ENCODE peak calls at places on chromosome 22, in six cellular contexts. One of them, this sample, is unnamed.

GRCh38 chr22:29784451-29785361 is 17.5 kb downstream of the UQCR10 start:
- DNase-seq in PC-3: no peak
- DNase-seq in memory B cell: no peak
- DNase-seq in IMR-90: peak
- DNase-seq in activated CD4-positive, alpha-beta T cell treated with anti-CD3 and anti-CD28 coated beads, Interleukin-2, amount 10 ng/mL, durations not matched to agents 7 days and 5 days: no peak
- DNase-seq in left colon: no peak
- DNase-seq in this sample: no peak

GRCh38 chr22:44180706-44181032 is at the start of gene PARVG:
- DNase-seq in PC-3: peak
- DNase-seq in memory B cell: peak
- DNase-seq in IMR-90: no peak
- DNase-seq in activated CD4-positive, alpha-beta T cell treated with anti-CD3 and anti-CD28 coated beads, Interleukin-2, amount 10 ng/mL, durations not matched to agents 7 days and 5 days: peak
- DNase-seq in left colon: no peak
- DNase-seq in this sample: peak

GRCh38 chr22:45317551-45318167 is 7.9 kb downstream of the FAM118A start:
- DNase-seq in PC-3: peak
- DNase-seq in memory B cell: no peak
- DNase-seq in IMR-90: peak
- DNase-seq in activated CD4-positive, alpha-beta T cell treated with anti-CD3 and anti-CD28 coated beads, Interleukin-2, amount 10 ng/mL, durations not matched to agents 7 days and 5 days: peak
- DNase-seq in left colon: peak
- DNase-seq in this sample: no peak

GRCh38 chr22:19056951-19057401 is 65.2 kb downstream of the DGCR2 start:
- DNase-seq in PC-3: no peak
- DNase-seq in memory B cell: no peak
- DNase-seq in IMR-90: no peak
- DNase-seq in activated CD4-positive, alpha-beta T cell treated with anti-CD3 and anti-CD28 coated beads, Interleukin-2, amount 10 ng/mL, durations not matched to agents 7 days and 5 days: no peak
- DNase-seq in left colon: no peak
- DNase-seq in this sample: no peak

GRCh38 chr22:27029584-27030130 is 372.3 kb downstream of the MIAT start:
- DNase-seq in PC-3: no peak
- DNase-seq in memory B cell: no peak
- DNase-seq in IMR-90: no peak
- DNase-seq in activated CD4-positive, alpha-beta T cell treated with anti-CD3 and anti-CD28 coated beads, Interleukin-2, amount 10 ng/mL, durations not matched to agents 7 days and 5 days: no peak
- DNase-seq in left colon: no peak
- DNase-seq in this sample: no peak

GRCh38 chr22:20135265-20135664 is 3.7 kb downstream of the ZDHHC8 start:
- DNase-seq in PC-3: no peak
- DNase-seq in memory B cell: no peak
- DNase-seq in IMR-90: no peak
- DNase-seq in activated CD4-positive, alpha-beta T cell treated with anti-CD3 and anti-CD28 coated beads, Interleukin-2, amount 10 ng/mL, durations not matched to agents 7 days and 5 days: no peak
- DNase-seq in left colon: no peak
- DNase-seq in this sample: no peak

GRCh38 chr22:46794067-46794466 is 31.6 kb downstream of the TBC1D22A start:
- DNase-seq in PC-3: no peak
- DNase-seq in memory B cell: no peak
- DNase-seq in IMR-90: no peak
- DNase-seq in activated CD4-positive, alpha-beta T cell treated with anti-CD3 and anti-CD28 coated beads, Interleukin-2, amount 10 ng/mL, durations not matched to agents 7 days and 5 days: no peak
- DNase-seq in left colon: no peak
- DNase-seq in this sample: no peak

GRCh38 chr22:29030618-29031235 is 30.9 kb downstream of the C22orf31 start:
- DNase-seq in PC-3: peak
- DNase-seq in memory B cell: no peak
- DNase-seq in IMR-90: peak
- DNase-seq in activated CD4-positive, alpha-beta T cell treated with anti-CD3 and anti-CD28 coated beads, Interleukin-2, amount 10 ng/mL, durations not matched to agents 7 days and 5 days: no peak
- DNase-seq in left colon: peak
- DNase-seq in this sample: no peak

GRCh38 chr22:30251661-30252226 is 5.2 kb upstream of the LIF start:
- DNase-seq in PC-3: peak
- DNase-seq in memory B cell: no peak
- DNase-seq in IMR-90: peak
- DNase-seq in activated CD4-positive, alpha-beta T cell treated with anti-CD3 and anti-CD28 coated beads, Interleukin-2, amount 10 ng/mL, durations not matched to agents 7 days and 5 days: no peak
- DNase-seq in left colon: peak
- DNase-seq in this sample: no peak

GRCh38 chr22:35987487-35987886 is 41.1 kb downstream of the RBFOX2 start:
- DNase-seq in PC-3: no peak
- DNase-seq in memory B cell: no peak
- DNase-seq in IMR-90: peak
- DNase-seq in activated CD4-positive, alpha-beta T cell treated with anti-CD3 and anti-CD28 coated beads, Interleukin-2, amount 10 ng/mL, durations not matched to agents 7 days and 5 days: no peak
- DNase-seq in left colon: no peak
- DNase-seq in this sample: no peak

GRCh38 chr22:48075604-48076400 is 1313.4 kb downstream of the TBC1D22A start:
- DNase-seq in PC-3: no peak
- DNase-seq in memory B cell: no peak
- DNase-seq in IMR-90: no peak
- DNase-seq in activated CD4-positive, alpha-beta T cell treated with anti-CD3 and anti-CD28 coated beads, Interleukin-2, amount 10 ng/mL, durations not matched to agents 7 days and 5 days: no peak
- DNase-seq in left colon: no peak
- DNase-seq in this sample: no peak

GRCh38 chr22:16845881-16846280 is 20.7 kb upstream of the XKR3 start:
- DNase-seq in PC-3: no peak
- DNase-seq in memory B cell: no peak
- DNase-seq in IMR-90: no peak
- DNase-seq in activated CD4-positive, alpha-beta T cell treated with anti-CD3 and anti-CD28 coated beads, Interleukin-2, amount 10 ng/mL, durations not matched to agents 7 days and 5 days: no peak
- DNase-seq in left colon: no peak
- DNase-seq in this sample: no peak

GRCh38 chr22:27880778-27881394 is 38.2 kb downstream of the PITPNB start:
- DNase-seq in PC-3: peak
- DNase-seq in memory B cell: peak
- DNase-seq in IMR-90: peak
- DNase-seq in activated CD4-positive, alpha-beta T cell treated with anti-CD3 and anti-CD28 coated beads, Interleukin-2, amount 10 ng/mL, durations not matched to agents 7 days and 5 days: peak
- DNase-seq in left colon: no peak
- DNase-seq in this sample: no peak

GRCh38 chr22:41584881-41585280 is 4.8 kb downstream of the PMM1 start:
- DNase-seq in PC-3: no peak
- DNase-seq in memory B cell: no peak
- DNase-seq in IMR-90: no peak
- DNase-seq in activated CD4-positive, alpha-beta T cell treated with anti-CD3 and anti-CD28 coated beads, Interleukin-2, amount 10 ng/mL, durations not matched to agents 7 days and 5 days: no peak
- DNase-seq in left colon: no peak
- DNase-seq in this sample: no peak

GRCh38 chr22:47589271-47590250 is 827.1 kb downstream of the TBC1D22A start:
- DNase-seq in PC-3: no peak
- DNase-seq in memory B cell: no peak
- DNase-seq in IMR-90: no peak
- DNase-seq in activated CD4-positive, alpha-beta T cell treated with anti-CD3 and anti-CD28 coated beads, Interleukin-2, amount 10 ng/mL, durations not matched to agents 7 days and 5 days: no peak
- DNase-seq in left colon: no peak
- DNase-seq in this sample: no peak

GRCh38 chr22:48785792-48786678 is 1041.6 kb downstream of the BRD1 start:
- DNase-seq in PC-3: no peak
- DNase-seq in memory B cell: no peak
- DNase-seq in IMR-90: no peak
- DNase-seq in activated CD4-positive, alpha-beta T cell treated with anti-CD3 and anti-CD28 coated beads, Interleukin-2, amount 10 ng/mL, durations not matched to agents 7 days and 5 days: no peak
- DNase-seq in left colon: no peak
- DNase-seq in this sample: no peak

GRCh38 chr22:23183107-23183698 is 2.9 kb downstream of the BCR start:
- DNase-seq in PC-3: peak
- DNase-seq in memory B cell: no peak
- DNase-seq in IMR-90: peak
- DNase-seq in activated CD4-positive, alpha-beta T cell treated with anti-CD3 and anti-CD28 coated beads, Interleukin-2, amount 10 ng/mL, durations not matched to agents 7 days and 5 days: no peak
- DNase-seq in left colon: peak
- DNase-seq in this sample: no peak

GRCh38 chr22:33605686-33606085 is 314.6 kb downstream of the LARGE1 start:
- DNase-seq in PC-3: no peak
- DNase-seq in memory B cell: no peak
- DNase-seq in IMR-90: no peak
- DNase-seq in activated CD4-positive, alpha-beta T cell treated with anti-CD3 and anti-CD28 coated beads, Interleukin-2, amount 10 ng/mL, durations not matched to agents 7 days and 5 days: no peak
- DNase-seq in left colon: no peak
- DNase-seq in this sample: no peak

GRCh38 chr22:25645266-25645665 is 80.8 kb downstream of the GRK3 start:
- DNase-seq in PC-3: no peak
- DNase-seq in memory B cell: no peak
- DNase-seq in IMR-90: peak
- DNase-seq in activated CD4-positive, alpha-beta T cell treated with anti-CD3 and anti-CD28 coated beads, Interleukin-2, amount 10 ng/mL, durations not matched to agents 7 days and 5 days: no peak
- DNase-seq in left colon: no peak
- DNase-seq in this sample: no peak

GRCh38 chr22:20422271-20422958 is 15.2 kb downstream of the SCARF2 start:
- DNase-seq in PC-3: no peak
- DNase-seq in memory B cell: no peak
- DNase-seq in IMR-90: peak
- DNase-seq in activated CD4-positive, alpha-beta T cell treated with anti-CD3 and anti-CD28 coated beads, Interleukin-2, amount 10 ng/mL, durations not matched to agents 7 days and 5 days: no peak
- DNase-seq in left colon: no peak
- DNase-seq in this sample: no peak

GRCh38 chr22:21659864-21660525 is 5.8 kb upstream of the PPIL2 start:
- DNase-seq in PC-3: no peak
- DNase-seq in memory B cell: no peak
- DNase-seq in IMR-90: no peak
- DNase-seq in activated CD4-positive, alpha-beta T cell treated with anti-CD3 and anti-CD28 coated beads, Interleukin-2, amount 10 ng/mL, durations not matched to agents 7 days and 5 days: no peak
- DNase-seq in left colon: no peak
- DNase-seq in this sample: no peak

GRCh38 chr22:27420817-27421361 is 380.7 kb downstream of the MN1 start:
- DNase-seq in PC-3: peak
- DNase-seq in memory B cell: no peak
- DNase-seq in IMR-90: peak
- DNase-seq in activated CD4-positive, alpha-beta T cell treated with anti-CD3 and anti-CD28 coated beads, Interleukin-2, amount 10 ng/mL, durations not matched to agents 7 days and 5 days: no peak
- DNase-seq in left colon: peak
- DNase-seq in this sample: no peak

GRCh38 chr22:23856721-23857605 is 712 bp upstream of the SLC2A11 start:
- DNase-seq in PC-3: no peak
- DNase-seq in memory B cell: no peak
- DNase-seq in IMR-90: peak
- DNase-seq in activated CD4-positive, alpha-beta T cell treated with anti-CD3 and anti-CD28 coated beads, Interleukin-2, amount 10 ng/mL, durations not matched to agents 7 days and 5 days: no peak
- DNase-seq in left colon: peak
- DNase-seq in this sample: no peak

GRCh38 chr22:35208003-35208402 is 49.3 kb upstream of the HMGXB4 start:
- DNase-seq in PC-3: no peak
- DNase-seq in memory B cell: no peak
- DNase-seq in IMR-90: no peak
- DNase-seq in activated CD4-positive, alpha-beta T cell treated with anti-CD3 and anti-CD28 coated beads, Interleukin-2, amount 10 ng/mL, durations not matched to agents 7 days and 5 days: no peak
- DNase-seq in left colon: no peak
- DNase-seq in this sample: no peak

GRCh38 chr22:48864748-48865147 is 962.9 kb downstream of the BRD1 start:
- DNase-seq in PC-3: no peak
- DNase-seq in memory B cell: no peak
- DNase-seq in IMR-90: no peak
- DNase-seq in activated CD4-positive, alpha-beta T cell treated with anti-CD3 and anti-CD28 coated beads, Interleukin-2, amount 10 ng/mL, durations not matched to agents 7 days and 5 days: no peak
- DNase-seq in left colon: no peak
- DNase-seq in this sample: no peak

GRCh38 chr22:25750569-25751173 is 8.7 kb downstream of the MYO18B start:
- DNase-seq in PC-3: no peak
- DNase-seq in memory B cell: no peak
- DNase-seq in IMR-90: no peak
- DNase-seq in activated CD4-positive, alpha-beta T cell treated with anti-CD3 and anti-CD28 coated beads, Interleukin-2, amount 10 ng/mL, durations not matched to agents 7 days and 5 days: no peak
- DNase-seq in left colon: no peak
- DNase-seq in this sample: no peak

GRCh38 chr22:49967333-49968241 is 7.0 kb downstream of the PIM3 start:
- DNase-seq in PC-3: no peak
- DNase-seq in memory B cell: no peak
- DNase-seq in IMR-90: no peak
- DNase-seq in activated CD4-positive, alpha-beta T cell treated with anti-CD3 and anti-CD28 coated beads, Interleukin-2, amount 10 ng/mL, durations not matched to agents 7 days and 5 days: no peak
- DNase-seq in left colon: peak
- DNase-seq in this sample: no peak

GRCh38 chr22:38967451-38968450 is 10.3 kb downstream of the APOBEC3A start:
- DNase-seq in PC-3: no peak
- DNase-seq in memory B cell: no peak
- DNase-seq in IMR-90: no peak
- DNase-seq in activated CD4-positive, alpha-beta T cell treated with anti-CD3 and anti-CD28 coated beads, Interleukin-2, amount 10 ng/mL, durations not matched to agents 7 days and 5 days: no peak
- DNase-seq in left colon: no peak
- DNase-seq in this sample: no peak

GRCh38 chr22:28395920-28396447 is 283.7 kb downstream of the TTC28 start:
- DNase-seq in PC-3: peak
- DNase-seq in memory B cell: no peak
- DNase-seq in IMR-90: peak
- DNase-seq in activated CD4-positive, alpha-beta T cell treated with anti-CD3 and anti-CD28 coated beads, Interleukin-2, amount 10 ng/mL, durations not matched to agents 7 days and 5 days: no peak
- DNase-seq in left colon: no peak
- DNase-seq in this sample: no peak

GRCh38 chr22:49659924-49660315 is 167.8 kb downstream of the BRD1 start:
- DNase-seq in PC-3: no peak
- DNase-seq in memory B cell: no peak
- DNase-seq in IMR-90: no peak
- DNase-seq in activated CD4-positive, alpha-beta T cell treated with anti-CD3 and anti-CD28 coated beads, Interleukin-2, amount 10 ng/mL, durations not matched to agents 7 days and 5 days: no peak
- DNase-seq in left colon: no peak
- DNase-seq in this sample: no peak

GRCh38 chr22:27137809-27138400 is 480.5 kb downstream of the MIAT start:
- DNase-seq in PC-3: no peak
- DNase-seq in memory B cell: no peak
- DNase-seq in IMR-90: no peak
- DNase-seq in activated CD4-positive, alpha-beta T cell treated with anti-CD3 and anti-CD28 coated beads, Interleukin-2, amount 10 ng/mL, durations not matched to agents 7 days and 5 days: no peak
- DNase-seq in left colon: no peak
- DNase-seq in this sample: no peak

GRCh38 chr22:47337161-47337621 is 574.7 kb downstream of the TBC1D22A start:
- DNase-seq in PC-3: peak
- DNase-seq in memory B cell: no peak
- DNase-seq in IMR-90: peak
- DNase-seq in activated CD4-positive, alpha-beta T cell treated with anti-CD3 and anti-CD28 coated beads, Interleukin-2, amount 10 ng/mL, durations not matched to agents 7 days and 5 days: no peak
- DNase-seq in left colon: no peak
- DNase-seq in this sample: no peak

GRCh38 chr22:44704159-44705021 is 2.4 kb downstream of the PRR5 start:
- DNase-seq in PC-3: no peak
- DNase-seq in memory B cell: no peak
- DNase-seq in IMR-90: no peak
- DNase-seq in activated CD4-positive, alpha-beta T cell treated with anti-CD3 and anti-CD28 coated beads, Interleukin-2, amount 10 ng/mL, durations not matched to agents 7 days and 5 days: no peak
- DNase-seq in left colon: no peak
- DNase-seq in this sample: no peak

GRCh38 chr22:44392446-44392921 is 79.7 kb upstream of the SHISAL1 start:
- DNase-seq in PC-3: peak
- DNase-seq in memory B cell: no peak
- DNase-seq in IMR-90: peak
- DNase-seq in activated CD4-positive, alpha-beta T cell treated with anti-CD3 and anti-CD28 coated beads, Interleukin-2, amount 10 ng/mL, durations not matched to agents 7 days and 5 days: no peak
- DNase-seq in left colon: no peak
- DNase-seq in this sample: no peak

GRCh38 chr22:35839811-35840739 is 122.4 kb downstream of the APOL5 start:
- DNase-seq in PC-3: peak
- DNase-seq in memory B cell: no peak
- DNase-seq in IMR-90: peak
- DNase-seq in activated CD4-positive, alpha-beta T cell treated with anti-CD3 and anti-CD28 coated beads, Interleukin-2, amount 10 ng/mL, durations not matched to agents 7 days and 5 days: no peak
- DNase-seq in left colon: peak
- DNase-seq in this sample: no peak

GRCh38 chr22:22141771-22142591 is 102.6 kb upstream of the VPREB1 start:
- DNase-seq in PC-3: no peak
- DNase-seq in memory B cell: no peak
- DNase-seq in IMR-90: no peak
- DNase-seq in activated CD4-positive, alpha-beta T cell treated with anti-CD3 and anti-CD28 coated beads, Interleukin-2, amount 10 ng/mL, durations not matched to agents 7 days and 5 days: no peak
- DNase-seq in left colon: no peak
- DNase-seq in this sample: no peak

GRCh38 chr22:24411256-24412004 is 16.0 kb upstream of the ADORA2A start:
- DNase-seq in PC-3: no peak
- DNase-seq in memory B cell: no peak
- DNase-seq in IMR-90: no peak
- DNase-seq in activated CD4-positive, alpha-beta T cell treated with anti-CD3 and anti-CD28 coated beads, Interleukin-2, amount 10 ng/mL, durations not matched to agents 7 days and 5 days: no peak
- DNase-seq in left colon: no peak
- DNase-seq in this sample: no peak

GRCh38 chr22:43094085-43094484 is 4.9 kb upstream of the TTLL1 start:
- DNase-seq in PC-3: peak
- DNase-seq in memory B cell: no peak
- DNase-seq in IMR-90: peak
- DNase-seq in activated CD4-positive, alpha-beta T cell treated with anti-CD3 and anti-CD28 coated beads, Interleukin-2, amount 10 ng/mL, durations not matched to agents 7 days and 5 days: no peak
- DNase-seq in left colon: peak
- DNase-seq in this sample: no peak

GRCh38 chr22:35554297-35554845 is 13.7 kb downstream of the RASD2 start:
- DNase-seq in PC-3: no peak
- DNase-seq in memory B cell: no peak
- DNase-seq in IMR-90: no peak
- DNase-seq in activated CD4-positive, alpha-beta T cell treated with anti-CD3 and anti-CD28 coated beads, Interleukin-2, amount 10 ng/mL, durations not matched to agents 7 days and 5 days: no peak
- DNase-seq in left colon: no peak
- DNase-seq in this sample: no peak